ENCODE peak calls at places on chromosomes 7 and 10, in nine cellular contexts. Z is prostate gland, B is gastrocnemius medialis, H is IMR-90, I is testis, J is heart left ventricle, R is breast epithelium, G is A549, D is HCT116. L is an unnamed sample.

GRCh38 chr10:35639651-35640311 is 2.3 kb downstream of the FZD8 start:
- DNase-seq in Z (peak), B (no peak), H (peak), I (peak), J (peak), R (no peak), G (peak), D (no peak), L (peak)

GRCh38 chr10:127500098-127500497 is 49.0 kb upstream of the NPS start:
- DNase-seq in Z (no peak), B (no peak), H (no peak), I (no peak), J (no peak), R (no peak), G (no peak), D (no peak), L (no peak)

GRCh38 chr10:5890519-5890878 is 456 bp downstream of the FBH1 start:
- DNase-seq in Z (no peak), B (peak), H (no peak), I (no peak), J (peak), R (no peak), G (peak), D (no peak), L (peak)

GRCh38 chr7:47819054-47819920 is 129.0 kb downstream of the PKD1L1 start:
- DNase-seq in Z (peak), B (peak), H (peak), I (peak), J (peak), R (peak), G (peak), D (peak), L (peak)

GRCh38 chr7:127907110-127907509 is 124.1 kb downstream of the LRRC4 start:
- DNase-seq in Z (no peak), B (no peak), H (no peak), I (no peak), J (no peak), R (no peak), G (no peak), D (no peak), L (no peak)

GRCh38 chr10:101492205-101492604 is 95.9 kb downstream of the POLL start:
- DNase-seq in Z (no peak), B (no peak), H (no peak), I (no peak), J (no peak), R (no peak), G (no peak), D (no peak), L (no peak)

GRCh38 chr10:68871731-68872342 is 29.3 kb upstream of the DDX50 start:
- DNase-seq in Z (peak), B (no peak), H (peak), I (peak), J (no peak), R (no peak), G (no peak), D (no peak), L (no peak)

GRCh38 chr10:62652114-62652513 is 152.4 kb upstream of the ADO start:
- DNase-seq in Z (no peak), B (no peak), H (peak), I (no peak), J (no peak), R (no peak), G (no peak), D (no peak), L (no peak)

GRCh38 chr10:31154996-31155395 is 123.3 kb upstream of the ZNF438 start:
- DNase-seq in Z (no peak), B (no peak), H (no peak), I (no peak), J (no peak), R (no peak), G (no peak), D (no peak), L (no peak)

GRCh38 chr7:80632819-80633218 is 5.6 kb upstream of the CD36 start:
- DNase-seq in Z (no peak), B (no peak), H (no peak), I (no peak), J (no peak), R (no peak), G (no peak), D (no peak), L (no peak)

GRCh38 chr10:123016228-123016627 is 7.4 kb downstream of the ACADSB start:
- DNase-seq in Z (no peak), B (no peak), H (no peak), I (no peak), J (no peak), R (no peak), G (no peak), D (no peak), L (no peak)

GRCh38 chr10:110709444-110709828 is 65.3 kb downstream of the RBM20 start:
- DNase-seq in Z (no peak), B (no peak), H (no peak), I (no peak), J (no peak), R (no peak), G (no peak), D (no peak), L (no peak)

GRCh38 chr7:65798111-65799075 is 74.5 kb upstream of the VKORC1L1 start:
- DNase-seq in Z (no peak), B (no peak), H (peak), I (no peak), J (no peak), R (no peak), G (no peak), D (no peak), L (no peak)

GRCh38 chr10:3169271-3169670 is 3.3 kb downstream of the PITRM1 start:
- DNase-seq in Z (no peak), B (no peak), H (no peak), I (peak), J (no peak), R (no peak), G (no peak), D (no peak), L (no peak)

GRCh38 chr7:26265061-26265460 is 26.6 kb upstream of the SNX10 start:
- DNase-seq in Z (no peak), B (no peak), H (no peak), I (no peak), J (no peak), R (no peak), G (no peak), D (no peak), L (no peak)

GRCh38 chr10:98262571-98262970 is 5.4 kb downstream of the LOXL4 start:
- DNase-seq in Z (no peak), B (peak), H (peak), I (peak), J (peak), R (no peak), G (peak), D (peak), L (peak)

GRCh38 chr7:31443457-31443856 is 70.4 kb upstream of the ITPRID1 start:
- DNase-seq in Z (no peak), B (no peak), H (peak), I (no peak), J (no peak), R (no peak), G (peak), D (peak), L (peak)

GRCh38 chr7:142811154-142811737 is 40.5 kb downstream of the PRSS2 start:
- DNase-seq in Z (no peak), B (no peak), H (peak), I (peak), J (no peak), R (no peak), G (peak), D (peak), L (peak)

GRCh38 chr7:30206942-30207341 is 72.2 kb downstream of the MTURN start:
- DNase-seq in Z (no peak), B (no peak), H (no peak), I (no peak), J (no peak), R (no peak), G (no peak), D (no peak), L (no peak)

GRCh38 chr10:35640474-35640873 is 1.6 kb downstream of the FZD8 start:
- DNase-seq in Z (peak), B (peak), H (peak), I (peak), J (peak), R (peak), G (peak), D (no peak), L (peak)

GRCh38 chr7:38700111-38700510 is 68.9 kb upstream of the AMPH start:
- DNase-seq in Z (no peak), B (no peak), H (no peak), I (no peak), J (no peak), R (no peak), G (no peak), D (no peak), L (no peak)

GRCh38 chr10:82866424-82867020 is 991.5 kb downstream of the NRG3 start:
- DNase-seq in Z (no peak), B (no peak), H (peak), I (no peak), J (no peak), R (no peak), G (no peak), D (no peak), L (no peak)

GRCh38 chr10:42933454-42934340 is 143.2 kb upstream of the RET start:
- DNase-seq in Z (no peak), B (no peak), H (peak), I (no peak), J (no peak), R (no peak), G (no peak), D (no peak), L (no peak)

GRCh38 chr10:107914450-107915276 is 750.2 kb upstream of the SORCS1 start:
- DNase-seq in Z (no peak), B (no peak), H (no peak), I (peak), J (peak), R (no peak), G (peak), D (no peak), L (no peak)

GRCh38 chr7:30225863-30226361 is 58.5 kb upstream of the ZNRF2 start:
- DNase-seq in Z (peak), B (peak), H (peak), I (peak), J (peak), R (peak), G (no peak), D (peak), L (no peak)

GRCh38 chr7:131012477-131013031 is 278.5 kb upstream of the KLF14 start:
- DNase-seq in Z (no peak), B (no peak), H (no peak), I (no peak), J (no peak), R (no peak), G (no peak), D (no peak), L (no peak)

GRCh38 chr10:110525349-110526260 is 27.9 kb downstream of the DUSP5 start:
- DNase-seq in Z (no peak), B (no peak), H (peak), I (no peak), J (no peak), R (no peak), G (peak), D (no peak), L (no peak)

GRCh38 chr7:5549096-5549896 is 125.7 kb upstream of the TNRC18 start:
- DNase-seq in Z (no peak), B (peak), H (peak), I (no peak), J (no peak), R (no peak), G (peak), D (peak), L (peak)
- TF ChIP-seq POLR2A in Z (no peak), B (no peak), H (no peak), I (no peak), J (no peak), R (no peak), G (no peak), D (no peak), L (no peak)

DNA sequence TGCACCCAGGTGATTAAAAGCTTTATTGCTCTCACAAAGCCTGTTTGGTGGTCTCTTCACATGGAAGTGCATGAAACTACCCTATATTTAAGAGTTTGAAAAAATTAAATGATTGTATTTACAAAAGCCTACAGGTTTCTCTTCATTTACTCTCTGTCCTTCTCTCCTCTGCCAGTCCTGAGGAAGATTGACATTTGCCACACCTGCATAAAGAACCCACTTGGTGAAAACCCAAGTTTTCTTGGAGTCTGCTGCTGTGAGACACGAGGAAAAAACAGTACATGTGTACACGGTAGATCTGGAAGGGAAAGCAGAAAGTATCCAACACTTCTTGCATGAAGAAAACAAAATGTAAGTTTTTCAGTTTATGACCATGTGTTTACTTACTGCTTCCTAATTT is 994.4 kb upstream of the POT1 start:
- DNase-seq in Z (no peak), B (no peak), H (no peak), I (no peak), J (no peak), R (no peak), G (no peak), D (no peak), L (no peak)
- TF ChIP-seq POLR2A in Z (no peak), B (no peak), H (no peak), I (no peak), J (no peak), R (no peak), G (no peak), D (no peak), L (no peak)

DNA sequence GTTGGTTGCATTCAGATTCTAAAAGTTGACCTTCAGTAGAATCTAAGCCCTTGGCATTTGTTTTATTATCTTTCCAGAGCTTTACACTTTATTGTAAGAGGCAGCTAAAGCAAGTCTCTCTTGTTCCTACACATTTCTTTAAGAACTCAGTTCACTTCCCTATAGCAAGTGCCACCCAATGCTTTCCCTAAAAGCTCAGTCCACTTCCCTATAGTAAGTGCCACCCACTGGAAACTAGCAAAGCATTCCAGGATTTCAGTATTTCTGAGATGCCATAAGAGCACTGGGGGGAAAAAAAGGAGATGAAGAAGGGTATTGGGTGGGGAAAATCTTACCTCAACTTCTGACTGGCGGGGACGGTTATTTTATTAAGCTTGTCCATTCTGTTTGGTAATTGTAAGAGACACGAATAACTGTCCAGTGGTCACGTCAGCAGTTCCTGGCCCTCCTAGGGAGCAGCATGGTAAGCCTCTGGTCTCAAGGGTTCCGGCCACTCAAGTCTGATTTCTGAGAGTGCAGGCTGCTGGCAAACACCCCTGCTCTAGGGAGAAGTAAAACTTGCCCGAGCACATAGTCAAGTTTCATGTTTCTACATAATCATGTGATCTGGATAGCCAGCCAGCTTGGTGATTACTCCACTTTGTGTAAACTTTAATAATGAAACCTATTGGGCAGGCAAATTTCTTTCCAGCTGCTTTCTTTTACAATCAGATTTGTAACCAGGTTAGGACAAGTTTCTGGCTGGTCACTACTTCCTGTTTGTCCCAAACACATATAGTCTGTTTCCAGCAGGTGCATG is at the start of gene BLNK:
- DNase-seq in Z (peak), B (peak), H (peak), I (peak), J (peak), R (peak), G (no peak), D (no peak), L (no peak)
- TF ChIP-seq POLR2A in Z (no peak), B (no peak), H (no peak), I (no peak), J (no peak), R (no peak), G (no peak), D (no peak), L (no peak)

DNA sequence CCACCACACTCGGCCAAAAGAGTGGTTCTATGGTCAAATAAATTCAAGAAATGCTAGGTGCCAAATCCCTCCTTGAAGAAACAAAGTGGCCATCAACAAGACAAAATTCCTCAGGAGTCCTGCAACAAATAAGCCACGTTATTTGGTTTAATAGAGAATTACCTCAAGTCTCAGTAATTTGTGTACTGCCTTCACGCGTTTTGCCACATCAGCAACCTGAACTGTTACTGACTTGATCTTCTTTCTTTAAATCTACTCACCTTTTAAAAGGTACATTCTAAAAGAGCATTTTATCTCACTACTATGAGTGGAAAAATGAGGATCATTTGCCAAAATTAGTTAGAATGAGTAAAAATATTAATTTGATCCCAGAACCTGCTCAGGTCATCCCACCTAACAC is 34.6 kb upstream of the LCOR start:
- DNase-seq in Z (no peak), B (no peak), H (no peak), I (no peak), J (no peak), R (no peak), G (no peak), D (no peak), L (no peak)
- TF ChIP-seq POLR2A in Z (no peak), B (no peak), H (no peak), I (no peak), J (no peak), R (no peak), G (no peak), D (no peak), L (no peak)

DNA sequence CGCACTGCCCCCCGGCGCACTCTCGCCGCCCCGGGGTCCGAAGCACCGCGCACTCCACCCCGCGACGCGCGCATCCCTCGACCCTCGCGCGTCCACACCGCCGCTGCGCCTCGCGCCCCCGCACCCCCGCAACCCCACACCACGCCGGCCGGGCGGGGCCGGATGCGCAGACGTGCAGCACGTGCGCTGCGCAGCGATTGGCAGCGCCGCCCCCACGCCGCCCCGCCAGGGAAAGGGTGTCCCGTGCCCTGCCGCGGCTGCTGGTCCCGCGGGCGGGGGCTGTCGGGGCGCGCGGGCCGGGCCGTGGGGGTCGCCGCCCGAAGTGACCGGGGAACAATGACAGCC is 53.7 kb upstream of the KDM7A start:
- DNase-seq in Z (peak), B (no peak), H (no peak), I (peak), J (peak), R (no peak), G (no peak), D (no peak), L (peak)
- TF ChIP-seq POLR2A in Z (peak), B (peak), H (no peak), I (no peak), J (no peak), R (no peak), G (no peak), D (no peak), L (no peak)